ENCODE peak calls at places on chromosomes 4 and X, in six cellular contexts. One of them, this sample, is unnamed.

GRCh38 chr4:20624783-20625364 is 75.4 kb upstream of the PACRGL start:
- DNase-seq in AG04450: no peak
- DNase-seq in B cell: no peak
- DNase-seq in upper lobe of right lung: no peak
- DNase-seq in cardiac muscle cell: peak
- DNase-seq in GM10248: no peak
- DNase-seq in this sample: no peak

GRCh38 chr4:11543710-11544109 is 115.0 kb upstream of the HS3ST1 start:
- DNase-seq in AG04450: no peak
- DNase-seq in B cell: peak
- DNase-seq in upper lobe of right lung: no peak
- DNase-seq in cardiac muscle cell: no peak
- DNase-seq in GM10248: no peak
- DNase-seq in this sample: no peak

GRCh38 chrX:38342853-38343778 is 9.3 kb upstream of the OTC start:
- DNase-seq in AG04450: no peak
- DNase-seq in B cell: no peak
- DNase-seq in upper lobe of right lung: no peak
- DNase-seq in cardiac muscle cell: no peak
- DNase-seq in GM10248: no peak
- DNase-seq in this sample: no peak

GRCh38 chrX:11704725-11705495 is 39.2 kb upstream of the ARHGAP6 start:
- DNase-seq in AG04450: no peak
- DNase-seq in B cell: no peak
- DNase-seq in upper lobe of right lung: no peak
- DNase-seq in cardiac muscle cell: no peak
- DNase-seq in GM10248: no peak
- DNase-seq in this sample: no peak

GRCh38 chrX:114619874-114620273 is 36.0 kb downstream of the HTR2C start:
- DNase-seq in AG04450: no peak
- DNase-seq in B cell: no peak
- DNase-seq in upper lobe of right lung: no peak
- DNase-seq in cardiac muscle cell: peak
- DNase-seq in GM10248: peak
- DNase-seq in this sample: peak

GRCh38 chr4:90190510-90190909 is 63.3 kb downstream of the CCSER1 start:
- DNase-seq in AG04450: no peak
- DNase-seq in B cell: no peak
- DNase-seq in upper lobe of right lung: no peak
- DNase-seq in cardiac muscle cell: no peak
- DNase-seq in GM10248: no peak
- DNase-seq in this sample: no peak

GRCh38 chr4:173243321-173243720 is 74.7 kb downstream of the GALNT7 start:
- DNase-seq in AG04450: peak
- DNase-seq in B cell: no peak
- DNase-seq in upper lobe of right lung: no peak
- DNase-seq in cardiac muscle cell: no peak
- DNase-seq in GM10248: no peak
- DNase-seq in this sample: no peak

GRCh38 chr4:77586953-77587383 is 18.7 kb upstream of the CXCL13 start:
- DNase-seq in AG04450: no peak
- DNase-seq in B cell: peak
- DNase-seq in upper lobe of right lung: no peak
- DNase-seq in cardiac muscle cell: no peak
- DNase-seq in GM10248: peak
- DNase-seq in this sample: no peak

GRCh38 chrX:50853399-50853798 is 39.4 kb upstream of the SHROOM4 start:
- DNase-seq in AG04450: no peak
- DNase-seq in B cell: no peak
- DNase-seq in upper lobe of right lung: no peak
- DNase-seq in cardiac muscle cell: no peak
- DNase-seq in GM10248: no peak
- DNase-seq in this sample: no peak

GRCh38 chr4:165079476-165079875 is 25.8 kb downstream of the TRIM75 start:
- DNase-seq in AG04450: no peak
- DNase-seq in B cell: no peak
- DNase-seq in upper lobe of right lung: no peak
- DNase-seq in cardiac muscle cell: peak
- DNase-seq in GM10248: no peak
- DNase-seq in this sample: no peak

GRCh38 chrX:102599950-102600579 is 750 bp downstream of the ARMCX5 start:
- DNase-seq in AG04450: no peak
- DNase-seq in B cell: no peak
- DNase-seq in upper lobe of right lung: no peak
- DNase-seq in cardiac muscle cell: peak
- DNase-seq in GM10248: no peak
- DNase-seq in this sample: no peak

GRCh38 chr4:169005453-169006099 is 4.5 kb downstream of the CBR4 start:
- DNase-seq in AG04450: no peak
- DNase-seq in B cell: no peak
- DNase-seq in upper lobe of right lung: no peak
- DNase-seq in cardiac muscle cell: no peak
- DNase-seq in GM10248: no peak
- DNase-seq in this sample: no peak

GRCh38 chrX:134676440-134676839 is 18.2 kb upstream of the PLAC1 start:
- DNase-seq in AG04450: no peak
- DNase-seq in B cell: no peak
- DNase-seq in upper lobe of right lung: no peak
- DNase-seq in cardiac muscle cell: no peak
- DNase-seq in GM10248: no peak
- DNase-seq in this sample: no peak

GRCh38 chr4:38050560-38051350 is 90.6 kb downstream of the PTTG2 start:
- DNase-seq in AG04450: no peak
- DNase-seq in B cell: no peak
- DNase-seq in upper lobe of right lung: no peak
- DNase-seq in cardiac muscle cell: peak
- DNase-seq in GM10248: no peak
- DNase-seq in this sample: no peak

GRCh38 chr4:123284166-123284565 is 112.4 kb upstream of the SPRY1 start:
- DNase-seq in AG04450: no peak
- DNase-seq in B cell: no peak
- DNase-seq in upper lobe of right lung: no peak
- DNase-seq in cardiac muscle cell: no peak
- DNase-seq in GM10248: no peak
- DNase-seq in this sample: no peak

GRCh38 chr4:153560918-153561317 is 94.8 kb downstream of the TMEM131L start:
- DNase-seq in AG04450: no peak
- DNase-seq in B cell: no peak
- DNase-seq in upper lobe of right lung: no peak
- DNase-seq in cardiac muscle cell: no peak
- DNase-seq in GM10248: no peak
- DNase-seq in this sample: no peak

GRCh38 chr4:128228778-128229457 is 58.7 kb downstream of the PGRMC2 start:
- DNase-seq in AG04450: peak
- DNase-seq in B cell: no peak
- DNase-seq in upper lobe of right lung: no peak
- DNase-seq in cardiac muscle cell: no peak
- DNase-seq in GM10248: no peak
- DNase-seq in this sample: no peak

GRCh38 chr4:62909238-62909637 is 1500.0 kb downstream of the TECRL start:
- DNase-seq in AG04450: no peak
- DNase-seq in B cell: no peak
- DNase-seq in upper lobe of right lung: no peak
- DNase-seq in cardiac muscle cell: no peak
- DNase-seq in GM10248: no peak
- DNase-seq in this sample: no peak

GRCh38 chr4:145180298-145181090 is at the start of gene OTUD4:
- DNase-seq in AG04450: peak
- DNase-seq in B cell: peak
- DNase-seq in upper lobe of right lung: peak
- DNase-seq in cardiac muscle cell: peak
- DNase-seq in GM10248: peak
- DNase-seq in this sample: peak
- TF ChIP-seq CTCF in AG04450: peak
- TF ChIP-seq CTCF in B cell: peak
- TF ChIP-seq CTCF in upper lobe of right lung: peak
- TF ChIP-seq CTCF in cardiac muscle cell: peak
- TF ChIP-seq CTCF in GM10248: peak
- TF ChIP-seq CTCF in this sample: no peak

GRCh38 chrX:110060317-110060716 is 57.4 kb downstream of the TMEM164 start:
- DNase-seq in AG04450: no peak
- DNase-seq in B cell: no peak
- DNase-seq in upper lobe of right lung: no peak
- DNase-seq in cardiac muscle cell: no peak
- DNase-seq in GM10248: no peak
- DNase-seq in this sample: no peak

GRCh38 chrX:110056419-110056818 is 53.5 kb downstream of the TMEM164 start:
- DNase-seq in AG04450: no peak
- DNase-seq in B cell: no peak
- DNase-seq in upper lobe of right lung: no peak
- DNase-seq in cardiac muscle cell: no peak
- DNase-seq in GM10248: no peak
- DNase-seq in this sample: no peak

GRCh38 chrX:110059410-110059809 is 56.5 kb downstream of the TMEM164 start:
- DNase-seq in AG04450: no peak
- DNase-seq in B cell: no peak
- DNase-seq in upper lobe of right lung: no peak
- DNase-seq in cardiac muscle cell: no peak
- DNase-seq in GM10248: no peak
- DNase-seq in this sample: no peak

GRCh38 chrX:110062919-110063318 is 60.0 kb downstream of the TMEM164 start:
- DNase-seq in AG04450: no peak
- DNase-seq in B cell: no peak
- DNase-seq in upper lobe of right lung: no peak
- DNase-seq in cardiac muscle cell: no peak
- DNase-seq in GM10248: no peak
- DNase-seq in this sample: no peak

GRCh38 chrX:110061138-110061537 is 58.2 kb downstream of the TMEM164 start:
- DNase-seq in AG04450: no peak
- DNase-seq in B cell: no peak
- DNase-seq in upper lobe of right lung: no peak
- DNase-seq in cardiac muscle cell: no peak
- DNase-seq in GM10248: no peak
- DNase-seq in this sample: no peak
- TF ChIP-seq CTCF in AG04450: no peak
- TF ChIP-seq CTCF in B cell: no peak
- TF ChIP-seq CTCF in upper lobe of right lung: no peak
- TF ChIP-seq CTCF in cardiac muscle cell: no peak
- TF ChIP-seq CTCF in GM10248: no peak
- TF ChIP-seq CTCF in this sample: no peak

GRCh38 chr4:159906051-159906450 is 803.2 kb downstream of the RAPGEF2 start:
- DNase-seq in AG04450: no peak
- DNase-seq in B cell: no peak
- DNase-seq in upper lobe of right lung: no peak
- DNase-seq in cardiac muscle cell: no peak
- DNase-seq in GM10248: no peak
- DNase-seq in this sample: no peak

GRCh38 chr4:159902648-159903047 is 799.8 kb downstream of the RAPGEF2 start:
- DNase-seq in AG04450: no peak
- DNase-seq in B cell: no peak
- DNase-seq in upper lobe of right lung: no peak
- DNase-seq in cardiac muscle cell: no peak
- DNase-seq in GM10248: no peak
- DNase-seq in this sample: no peak

GRCh38 chr4:159899596-159899995 is 796.7 kb downstream of the RAPGEF2 start:
- DNase-seq in AG04450: no peak
- DNase-seq in B cell: no peak
- DNase-seq in upper lobe of right lung: no peak
- DNase-seq in cardiac muscle cell: no peak
- DNase-seq in GM10248: no peak
- DNase-seq in this sample: no peak

GRCh38 chr4:159904906-159905305 is 802.0 kb downstream of the RAPGEF2 start:
- DNase-seq in AG04450: no peak
- DNase-seq in B cell: no peak
- DNase-seq in upper lobe of right lung: no peak
- DNase-seq in cardiac muscle cell: no peak
- DNase-seq in GM10248: no peak
- DNase-seq in this sample: no peak

GRCh38 chr4:159900562-159900961 is 797.7 kb downstream of the RAPGEF2 start:
- DNase-seq in AG04450: no peak
- DNase-seq in B cell: no peak
- DNase-seq in upper lobe of right lung: no peak
- DNase-seq in cardiac muscle cell: no peak
- DNase-seq in GM10248: no peak
- DNase-seq in this sample: no peak
- TF ChIP-seq CTCF in AG04450: no peak
- TF ChIP-seq CTCF in B cell: no peak
- TF ChIP-seq CTCF in upper lobe of right lung: no peak
- TF ChIP-seq CTCF in cardiac muscle cell: no peak
- TF ChIP-seq CTCF in GM10248: no peak
- TF ChIP-seq CTCF in this sample: no peak

GRCh38 chrX:88425739-88426138 is 321.3 kb upstream of the CPXCR1 start:
- DNase-seq in AG04450: no peak
- DNase-seq in B cell: no peak
- DNase-seq in upper lobe of right lung: no peak
- DNase-seq in cardiac muscle cell: peak
- DNase-seq in GM10248: no peak
- DNase-seq in this sample: no peak
- TF ChIP-seq CTCF in AG04450: no peak
- TF ChIP-seq CTCF in B cell: no peak
- TF ChIP-seq CTCF in upper lobe of right lung: no peak
- TF ChIP-seq CTCF in cardiac muscle cell: no peak
- TF ChIP-seq CTCF in GM10248: no peak
- TF ChIP-seq CTCF in this sample: no peak